ENCODE peak calls at places on chromosomes 11 and 22, in five cellular contexts. X is IMR-90; S is CD4-positive, alpha-beta T cell; G is H1; T is CD8-positive, alpha-beta T cell. L is an unnamed sample.

GRCh38 chr11:44989831-44990566 is 39.3 kb upstream of the TP53I11 start:
- DNase-seq in T (no peak), G (no peak), S (no peak), X (no peak), L (no peak)

GRCh38 chr22:23305922-23306374 is 125.6 kb downstream of the BCR start:
- DNase-seq in S (no peak), T (no peak), G (no peak), X (peak), L (no peak)

GRCh38 chr11:76102772-76103171 is 103.5 kb downstream of the WNT11 start:
- DNase-seq in S (no peak), X (peak), T (no peak), G (no peak), L (no peak)

GRCh38 chr22:40116496-40117200 is 61.1 kb upstream of the TNRC6B start:
- DNase-seq in X (no peak), G (no peak), T (peak), S (peak), L (no peak)

GRCh38 chr11:112753706-112754105 is 207.5 kb upstream of the NCAM1 start:
- DNase-seq in G (no peak), X (no peak), T (no peak), S (no peak), L (no peak)

GRCh38 chr22:29113329-29113728 is 40.5 kb downstream of the KREMEN1 start:
- DNase-seq in G (no peak), X (peak), T (no peak), S (no peak), L (no peak)

GRCh38 chr11:65899356-65900124 is 648 bp downstream of the FOSL1 start:
- DNase-seq in X (peak), T (no peak), S (peak), G (peak), L (no peak)

GRCh38 chr22:45072322-45072903 is 62.6 kb upstream of the PHF21B start:
- DNase-seq in S (no peak), T (no peak), G (peak), X (peak), L (no peak)

GRCh38 chr22:49812838-49813237 is 14.8 kb downstream of the BRD1 start:
- DNase-seq in T (no peak), S (no peak), X (peak), G (no peak), L (no peak)

GRCh38 chr11:72793452-72794367 is at the start of gene STARD10:
- DNase-seq in X (peak), G (peak), T (peak), S (peak), L (peak)

GRCh38 chr22:47164514-47165337 is 402.3 kb downstream of the TBC1D22A start:
- DNase-seq in S (peak), X (no peak), G (no peak), T (no peak), L (no peak)

GRCh38 chr11:34182921-34183685 is 77.7 kb downstream of the NAT10 start:
- DNase-seq in G (no peak), X (no peak), S (no peak), T (no peak), L (no peak)

GRCh38 chr11:34341096-34341495 is 16.7 kb downstream of the ABTB2 start:
- DNase-seq in X (no peak), S (no peak), T (no peak), G (no peak), L (no peak)

GRCh38 chr11:76048763-76049162 is 157.5 kb downstream of the WNT11 start:
- DNase-seq in X (no peak), S (no peak), T (no peak), G (no peak), L (no peak)

GRCh38 chr11:118152552-118153471 is at the start of gene SCN4B:
- DNase-seq in G (peak), T (no peak), X (peak), S (no peak), L (peak)

GRCh38 chr11:130128626-130129025 is 31.0 kb upstream of the ST14 start:
- DNase-seq in X (no peak), G (no peak), T (no peak), S (no peak), L (no peak)

GRCh38 chr22:38788016-38788415 is 5.9 kb downstream of the DNAL4 start:
- DNase-seq in X (peak), G (no peak), T (no peak), S (no peak), L (no peak)

GRCh38 chr11:75347781-75348613 is 3.5 kb downstream of the ARRB1 start:
- DNase-seq in S (no peak), X (peak), T (no peak), G (no peak), L (no peak)

GRCh38 chr11:83292709-83293435 is 6.7 kb upstream of the CCDC90B start:
- DNase-seq in G (no peak), X (peak), S (no peak), T (no peak), L (no peak)

GRCh38 chr22:20111045-20111688 is 4.7 kb upstream of the RANBP1 start:
- DNase-seq in T (no peak), S (no peak), G (no peak), X (peak), L (no peak)

GRCh38 chr11:605286-606129 is 10.2 kb downstream of the IRF7 start:
- DNase-seq in S (no peak), G (no peak), X (no peak), T (no peak), L (no peak)

GRCh38 chr11:102026217-102026616 is 21.0 kb upstream of the CFAP300 start:
- DNase-seq in X (no peak), T (no peak), G (no peak), S (no peak), L (no peak)

GRCh38 chr22:36339171-36340065 is 48.3 kb downstream of the MYH9 start:
- DNase-seq in X (peak), S (no peak), T (no peak), G (no peak), L (no peak)

GRCh38 chr22:40417041-40417440 is 46.6 kb downstream of the SGSM3 start:
- DNase-seq in T (no peak), G (no peak), X (no peak), S (no peak), L (no peak)

GRCh38 chr11:43904737-43905515 is 24.3 kb downstream of the ALKBH3 start:
- DNase-seq in G (no peak), X (peak), S (no peak), T (no peak), L (no peak)

GRCh38 chr22:20422271-20422958 is 15.2 kb downstream of the SCARF2 start:
- DNase-seq in X (peak), S (no peak), T (no peak), G (no peak), L (peak)

GRCh38 chr22:36368359-36368983 is 19.3 kb downstream of the MYH9 start:
- DNase-seq in G (no peak), X (peak), T (no peak), S (no peak), L (no peak)

GRCh38 chr22:46238541-46238940 is 11.6 kb downstream of the CDPF1 start:
- DNase-seq in S (no peak), X (no peak), T (no peak), G (no peak), L (no peak)

GRCh38 chr11:10494636-10495463 is 39.8 kb downstream of the AMPD3 start:
- DNase-seq in S (no peak), X (no peak), G (no peak), T (no peak), L (peak)

GRCh38 chr11:69292221-69292648 is 1.7 kb upstream of the MYEOV start:
- DNase-seq in X (no peak), G (peak), S (peak), T (peak), L (no peak)
- TF ChIP-seq CTCF in X (peak), G (peak), S (peak), T (peak), L (peak)

GRCh38 chr11:93085097-93085496 is 112.7 kb downstream of the SLC36A4 start:
- DNase-seq in X (peak), G (no peak), T (no peak), S (no peak), L (no peak)

DNA sequence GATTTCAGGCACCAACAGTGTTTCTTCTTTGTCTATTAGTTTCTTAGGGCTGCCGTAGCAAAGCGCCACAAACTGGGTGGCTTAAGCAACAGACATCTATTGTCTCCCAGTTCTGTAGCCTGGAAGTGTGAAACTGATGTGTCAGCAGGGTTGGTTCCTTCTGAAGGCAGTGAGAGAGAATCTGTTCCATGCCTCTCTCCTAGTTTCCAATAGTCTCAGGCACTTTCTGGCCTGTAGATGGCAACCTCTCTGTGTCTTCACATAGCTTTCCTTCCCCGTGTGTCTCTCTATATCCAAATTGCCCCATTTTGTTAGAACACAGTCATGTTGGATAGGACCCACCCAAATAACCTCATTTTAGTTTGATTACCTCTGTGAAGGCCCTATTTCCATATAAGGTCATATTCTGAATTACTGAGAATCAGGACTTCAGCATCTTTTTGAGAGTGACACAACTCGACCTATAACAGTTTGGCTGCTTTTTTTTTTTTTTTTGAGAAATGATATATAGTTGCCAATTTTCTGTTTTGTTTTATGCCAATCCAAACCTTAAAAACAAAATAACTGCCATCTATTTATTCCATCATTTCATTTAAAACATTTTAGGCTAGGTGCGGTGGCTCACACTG is 108.2 kb downstream of the SLC36A4 start:
- DNase-seq in S (no peak), X (peak), T (no peak), G (no peak), L (no peak)
- TF ChIP-seq CTCF in S (no peak), X (peak), T (no peak), G (peak), L (peak)

GRCh38 chr11:19739872-19740271 is 27.2 kb downstream of the NAV2 start:
- DNase-seq in T (no peak), G (peak), S (no peak), X (peak), L (no peak)
- TF ChIP-seq CTCF in T (no peak), G (peak), S (no peak), X (peak), L (peak)

DNA sequence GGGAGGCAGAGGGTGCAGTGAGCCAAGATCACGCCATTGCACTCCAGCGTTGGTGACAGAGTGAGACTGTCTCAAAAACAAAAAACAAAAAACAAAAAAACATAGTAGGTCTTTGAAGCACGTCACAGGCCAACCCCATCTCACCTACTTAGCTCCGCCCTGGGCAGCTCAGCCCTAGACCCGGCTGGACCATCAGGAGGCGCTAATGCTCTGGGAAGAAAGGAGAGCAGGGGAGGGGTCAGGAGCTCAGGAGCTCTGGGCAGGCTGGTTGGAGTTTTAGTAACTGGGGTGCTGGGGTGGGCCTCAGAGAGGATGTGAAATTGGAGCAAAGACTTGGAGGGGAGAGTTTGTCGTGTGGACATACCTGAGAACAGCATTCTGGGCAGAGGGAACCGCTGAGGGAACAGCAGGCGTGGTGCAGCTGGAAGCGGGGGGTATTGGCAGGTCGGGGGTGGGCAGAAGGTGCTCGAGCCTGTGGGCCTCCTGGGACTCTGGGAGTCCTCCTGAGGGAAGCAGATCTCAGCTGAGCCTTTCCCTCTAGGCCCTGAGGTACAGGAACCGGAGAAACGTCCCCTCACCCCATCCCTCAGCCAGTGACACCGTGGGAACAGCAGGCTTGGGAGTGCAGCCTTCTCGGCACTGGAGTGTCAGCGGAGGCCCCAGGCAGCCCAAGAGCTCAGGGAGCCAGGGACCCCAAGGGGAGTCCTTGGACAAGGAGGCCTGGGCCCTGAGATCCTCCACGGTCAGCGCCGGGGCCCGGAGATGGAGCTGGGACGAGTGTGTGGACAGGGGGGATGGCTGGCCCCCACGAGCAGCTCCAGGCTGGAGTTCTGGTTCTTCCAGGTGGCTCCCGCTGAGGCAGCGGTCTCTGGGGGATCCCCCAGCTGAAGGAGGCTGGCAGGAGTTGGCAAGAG is 2.2 kb upstream of the RPS6KA4 start:
- DNase-seq in T (no peak), G (peak), S (no peak), X (no peak), L (peak)
- TF ChIP-seq CTCF in T (no peak), G (peak), S (no peak), X (peak), L (peak)

GRCh38 chr22:25170426-25170980 is 29.2 kb upstream of the CRYBB3 start:
- DNase-seq in S (no peak), X (no peak), T (no peak), G (no peak), L (no peak)
- TF ChIP-seq CTCF in S (no peak), X (no peak), T (no peak), G (no peak), L (no peak)

DNA sequence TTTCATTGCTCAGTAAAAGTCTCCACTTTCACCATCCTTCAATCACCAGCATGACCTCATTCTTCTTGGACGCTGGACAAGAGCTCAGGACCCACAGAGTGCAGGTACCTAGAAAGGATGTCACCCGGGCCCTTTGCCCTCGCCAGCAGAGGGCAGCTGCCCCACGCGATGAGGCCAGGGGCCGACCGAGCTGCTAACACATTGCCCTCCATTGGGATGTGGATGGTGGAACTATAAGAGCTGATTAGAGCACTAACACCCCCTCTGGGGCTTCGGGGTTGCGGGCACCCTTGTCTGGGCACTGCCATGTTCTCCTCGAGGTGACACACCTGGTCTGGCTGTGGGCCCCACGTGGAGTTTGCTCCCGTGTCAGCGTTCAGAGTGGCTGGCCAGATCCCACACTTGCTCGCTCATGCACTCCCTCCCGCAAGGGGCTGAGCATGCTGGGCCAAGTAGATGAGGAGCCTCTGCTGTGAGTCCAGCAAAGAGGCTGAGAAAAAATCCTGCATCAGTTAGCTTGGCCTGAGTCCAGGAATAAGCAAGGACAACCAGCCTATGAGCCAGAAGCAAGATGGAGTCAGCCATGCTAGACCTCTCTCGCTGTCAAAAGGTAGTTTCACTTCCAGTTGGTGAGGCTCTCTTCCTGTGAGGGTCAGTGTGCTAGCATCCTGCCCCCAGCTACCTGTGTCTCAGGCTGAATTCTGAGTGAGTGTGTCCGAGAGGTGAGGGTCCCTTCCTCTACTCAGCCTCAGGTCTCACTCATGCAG is 9.8 kb downstream of the KRTAP5-6 start:
- DNase-seq in T (no peak), X (no peak), S (no peak), G (no peak), L (no peak)
- TF ChIP-seq CTCF in T (no peak), X (peak), S (peak), G (peak), L (no peak)

DNA sequence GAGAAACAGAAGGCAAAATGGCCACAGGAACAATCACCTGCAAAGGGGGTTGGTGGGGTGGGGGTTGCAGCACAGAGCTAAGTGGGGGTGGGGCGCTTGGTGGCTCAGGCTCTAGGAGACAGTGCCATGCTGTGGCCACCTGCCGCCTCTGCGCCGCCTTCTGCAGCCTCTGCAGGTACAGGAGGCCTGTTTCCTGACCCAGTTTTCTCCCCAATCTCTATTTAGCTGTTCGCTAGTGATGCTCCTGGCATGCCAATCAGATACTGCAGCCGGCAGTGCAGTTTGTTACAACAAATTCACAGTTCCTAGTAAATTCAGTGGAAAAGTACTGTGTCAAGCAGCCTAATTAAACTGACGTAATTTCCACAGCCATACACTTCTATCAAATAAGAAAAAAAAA is 106.4 kb downstream of the SERGEF start:
- DNase-seq in T (no peak), S (no peak), X (no peak), G (peak), L (no peak)
- TF ChIP-seq CTCF in T (no peak), S (no peak), X (peak), G (peak), L (peak)

L was measured in D721Med.